ENCODE peak calls at places on chromosome 5, in five cellular contexts. B is A549; Q is psoas muscle; F is hepatocyte; M is naive thymus-derived CD4-positive, alpha-beta T cell. D is an unnamed sample.

GRCh38 chr5:159855476-159856157 is 60.7 kb upstream of the ADRA1B start:
- DNase-seq in B (no peak), Q (peak; percentile 69), F (no peak), M (no peak), D (no peak)

GRCh38 chr5:132498686-132499271 is 8.2 kb upstream of the IRF1 start:
- DNase-seq in B (no peak), Q (no peak), F (peak; percentile 3), M (no peak), D (no peak)

GRCh38 chr5:172632346-172633092 is 8.5 kb upstream of the NEURL1B start:
- DNase-seq in B (no peak), Q (no peak), F (no peak), M (no peak), D (no peak)

GRCh38 chr5:68088302-68088701 is 127.3 kb upstream of the PIK3R1 start:
- DNase-seq in B (no peak), Q (no peak), F (no peak), M (no peak), D (no peak)

GRCh38 chr5:74122979-74123575 is 497.1 kb downstream of the ARHGEF28 start:
- DNase-seq in B (no peak), Q (no peak), F (no peak), M (no peak), D (no peak)

GRCh38 chr5:59341760-59342159 is 551.8 kb downstream of the PDE4D start:
- DNase-seq in B (no peak), Q (no peak), F (no peak), M (no peak), D (no peak)

GRCh38 chr5:93594591-93595419 is 11.8 kb downstream of the NR2F1 start:
- DNase-seq in B (no peak), Q (no peak), F (no peak), M (no peak), D (no peak)

GRCh38 chr5:61817472-61818326 is 485.6 kb downstream of the ZSWIM6 start:
- DNase-seq in B (peak; percentile 36), Q (no peak), F (peak; percentile 76), M (no peak), D (no peak)

GRCh38 chr5:53037141-53037859 is 48.1 kb downstream of the ITGA2 start:
- DNase-seq in B (peak; percentile 40), Q (no peak), F (no peak), M (no peak), D (no peak)

GRCh38 chr5:96517294-96517693 is 84.2 kb upstream of the PCSK1 start:
- DNase-seq in B (no peak), Q (no peak), F (no peak), M (no peak), D (no peak)

GRCh38 chr5:26578002-26578401 is 460.4 kb downstream of the CDH9 start:
- DNase-seq in B (no peak), Q (no peak), F (no peak), M (no peak), D (no peak)

GRCh38 chr5:168472329-168472728 is 13.9 kb upstream of the RARS1 start:
- DNase-seq in B (no peak), Q (no peak), F (peak; percentile 68), M (no peak), D (no peak)

DNA sequence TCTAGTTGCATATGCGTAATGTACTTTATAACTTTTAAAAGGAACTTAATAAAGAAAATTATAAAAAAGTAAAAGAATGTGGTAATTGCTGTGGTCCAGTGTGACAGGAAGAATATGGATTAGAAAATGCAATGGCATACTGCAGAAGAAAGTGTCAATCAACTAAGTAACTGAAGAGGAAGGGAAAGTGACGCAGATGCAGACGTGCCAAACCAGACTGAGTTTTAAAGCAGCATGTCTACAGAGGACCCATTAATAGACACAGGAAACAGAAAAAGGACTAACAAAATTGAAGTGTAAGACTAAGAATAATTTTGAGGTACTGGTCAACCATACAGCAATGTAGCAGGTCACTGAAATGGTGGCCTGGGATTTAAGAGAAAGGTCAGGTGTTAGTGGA is 73.3 kb downstream of the DPYSL3 start:
- DNase-seq in B (no peak), Q (no peak), F (no peak), M (no peak), D (no peak)
- H3K27ac ChIP-seq in B (no peak overlapping the region), Q (no peak overlapping the region), F (no peak overlapping the region), M (no peak overlapping the region), D (no peak overlapping the region)

GRCh38 chr5:150023136-150023535 is 22.6 kb downstream of the HMGXB3 start:
- DNase-seq in B (no peak), Q (no peak), F (no peak), M (no peak), D (no peak)
- H3K27ac ChIP-seq in B (no peak overlapping the region), Q (peak overlapping the region; percentile 79), F (no peak overlapping the region), M (no peak overlapping the region), D (peak overlapping the region; percentile 88)

GRCh38 chr5:90546216-90546837 is 12.3 kb upstream of the ADGRV1 start:
- DNase-seq in B (no peak), Q (no peak), F (no peak), M (no peak), D (no peak)

GRCh38 chr5:90548069-90548593 is 10.5 kb upstream of the ADGRV1 start:
- DNase-seq in B (peak; percentile 26), Q (no peak), F (peak; percentile 70), M (no peak), D (peak; percentile 78)

GRCh38 chr5:90545511-90545910 is 13.1 kb upstream of the ADGRV1 start:
- DNase-seq in B (no peak), Q (no peak), F (no peak), M (no peak), D (no peak)

GRCh38 chr5:90549223-90549622 is 9.4 kb upstream of the ADGRV1 start:
- DNase-seq in B (no peak), Q (no peak), F (no peak), M (no peak), D (no peak)

GRCh38 chr5:90547072-90547536 is 11.5 kb upstream of the ADGRV1 start:
- DNase-seq in B (no peak), Q (no peak), F (peak; percentile 4), M (no peak), D (no peak)
- H3K27ac ChIP-seq in B (no peak overlapping the region), Q (no peak overlapping the region), F (no peak overlapping the region), M (no peak overlapping the region), D (peak overlapping the region; percentile 53)

GRCh38 chr5:143403357-143403606 is 204 bp downstream of the NR3C1 start:
- DNase-seq in B (no peak), Q (no peak), F (no peak), M (no peak), D (no peak)

GRCh38 chr5:143401253-143401845 is 2.1 kb downstream of the NR3C1 start:
- DNase-seq in B (no peak), Q (no peak), F (no peak), M (no peak), D (no peak)

GRCh38 chr5:143400541-143401252 is 2.8 kb downstream of the NR3C1 start:
- DNase-seq in B (no peak), Q (no peak), F (no peak), M (no peak), D (no peak)

GRCh38 chr5:143402464-143403356 is 776 bp downstream of the NR3C1 start:
- DNase-seq in B (no peak), Q (peak; percentile 75), F (peak; percentile 71), M (peak; percentile 57), D (peak; percentile 58)

GRCh38 chr5:143401846-143402463 is 1.5 kb downstream of the NR3C1 start:
- DNase-seq in B (no peak), Q (no peak), F (peak; percentile 4), M (no peak), D (no peak)
- H3K27ac ChIP-seq in B (peak overlapping the region; percentile 99), Q (peak overlapping the region; percentile 99), F (peak overlapping the region; percentile 100), M (peak overlapping the region; percentile 91), D (peak overlapping the region; percentile 97)

DNA sequence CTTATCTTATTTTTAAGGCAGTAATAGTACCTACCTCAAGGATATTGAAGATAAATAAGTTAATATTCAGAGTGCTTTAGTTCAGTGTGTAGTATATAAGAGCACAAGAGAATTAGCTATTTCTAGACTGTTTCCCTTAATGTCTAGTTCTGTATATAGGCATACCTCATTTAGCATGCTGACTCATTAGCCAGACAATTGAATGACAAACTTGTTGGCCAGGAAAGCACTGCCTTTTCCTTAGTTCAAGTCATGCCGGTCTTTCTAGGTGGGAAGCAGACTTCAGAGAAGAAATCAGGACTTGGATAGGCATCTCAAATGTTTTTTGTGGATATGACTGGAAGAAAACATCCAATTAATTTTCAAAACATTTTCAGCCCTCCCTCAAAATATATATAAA is 3.2 kb upstream of the FBXO4 start:
- DNase-seq in B (no peak), Q (no peak), F (no peak), M (no peak), D (no peak)
- H3K27ac ChIP-seq in B (no peak overlapping the region), Q (peak overlapping the region; percentile 10), F (no peak overlapping the region), M (no peak overlapping the region), D (no peak overlapping the region)

GRCh38 chr5:139151902-139152301 is 46.3 kb downstream of the SIL1 start:
- DNase-seq in B (no peak), Q (no peak), F (no peak), M (no peak), D (no peak)
- H3K27ac ChIP-seq in B (no peak overlapping the region), Q (no peak overlapping the region), F (no peak overlapping the region), M (no peak overlapping the region), D (no peak overlapping the region)

GRCh38 chr5:138943615-138944173 is 68.6 kb upstream of the LRRTM2 start:
- DNase-seq in B (no peak), Q (no peak), F (no peak), M (no peak), D (no peak)
- H3K27ac ChIP-seq in B (no peak overlapping the region), Q (no peak overlapping the region), F (no peak overlapping the region), M (no peak overlapping the region), D (no peak overlapping the region)

DNA sequence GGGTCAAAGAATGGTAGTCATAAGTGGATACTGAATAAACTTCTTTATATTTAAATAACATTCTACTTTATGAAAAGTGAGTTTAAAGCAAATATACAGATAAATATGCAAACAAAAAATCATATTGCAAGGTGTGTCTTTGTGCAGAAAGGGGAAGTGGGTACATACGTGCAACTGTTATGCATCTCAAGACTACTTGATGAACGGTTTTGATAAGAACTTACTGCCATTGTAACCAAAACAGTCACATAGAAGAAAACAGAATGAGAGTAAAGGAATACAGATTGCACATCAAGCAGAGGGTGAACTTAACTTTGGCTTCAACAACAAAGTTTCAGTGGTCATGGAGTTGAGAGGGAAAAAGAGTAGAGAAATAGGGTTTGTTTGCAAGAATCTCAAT is 9.9 kb downstream of the CAMK4 start:
- DNase-seq in B (no peak), Q (no peak), F (no peak), M (no peak), D (no peak)
- H3K27ac ChIP-seq in B (no peak overlapping the region), Q (no peak overlapping the region), F (no peak overlapping the region), M (peak overlapping the region; percentile 93), D (no peak overlapping the region)

GRCh38 chr5:1497271-1497777 is 26.4 kb downstream of the LPCAT1 start:
- DNase-seq in B (no peak), Q (no peak), F (no peak), M (no peak), D (no peak)
- H3K27ac ChIP-seq in B (no peak overlapping the region), Q (no peak overlapping the region), F (no peak overlapping the region), M (no peak overlapping the region), D (peak overlapping the region; percentile 28)